ENCODE peak calls at places on chromosome 11, in six cellular contexts. P is NCI-H1436, W is KBM-7, C is T1000, X is NCI-H345, M is LoVo. J is an unnamed sample.
A peak's percentile ranks its signal among the peaks of the same experiment; 100 is the strongest.

GRCh38 chr11:26828291-26828690 is 106.4 kb upstream of the SLC5A12 start:
- DNase-seq in W (no peak), M (no peak), C (no peak), P (no peak), X (no peak), J (no peak)

GRCh38 chr11:35511666-35512065 is 13.8 kb downstream of the PAMR1 start:
- DNase-seq in P (no peak), W (no peak), X (no peak), M (no peak), C (peak; percentile 35), J (peak; percentile 57)

GRCh38 chr11:97574976-97575665 is 1185.3 kb downstream of the JRKL start:
- DNase-seq in M (peak; percentile 5), P (no peak), X (no peak), C (no peak), W (no peak), J (no peak)

GRCh38 chr11:92501346-92501745 is 276.7 kb downstream of the FAT3 start:
- DNase-seq in X (no peak), P (no peak), M (no peak), C (no peak), W (no peak), J (no peak)

GRCh38 chr11:65279713-65280459 is 18.1 kb downstream of the POLA2 start:
- DNase-seq in M (no peak), C (peak; percentile 71), X (no peak), W (no peak), P (no peak), J (peak; percentile 86)

GRCh38 chr11:132220464-132220863 is 850.0 kb downstream of the NTM start:
- DNase-seq in M (no peak), P (no peak), W (no peak), X (no peak), C (no peak), J (peak; percentile 89)

GRCh38 chr11:115745545-115746265 is 241.5 kb upstream of the CADM1 start:
- DNase-seq in X (no peak), P (peak; percentile 82), W (no peak), C (peak; percentile 6), M (no peak), J (no peak)

GRCh38 chr11:16356751-16357365 is 512 bp upstream of the SOX6 start:
- DNase-seq in X (no peak), W (no peak), C (no peak), M (no peak), P (no peak), J (no peak)

GRCh38 chr11:31366795-31367194 is 2.7 kb downstream of the DCDC1 start:
- DNase-seq in C (no peak), P (no peak), W (peak; percentile 69), X (no peak), M (no peak), J (no peak)

GRCh38 chr11:126102436-126102894 is 39.8 kb upstream of the CDON start:
- DNase-seq in M (no peak), C (no peak), P (no peak), W (no peak), X (no peak), J (no peak)

GRCh38 chr11:67349457-67349856 is 3.9 kb downstream of the POLD4 start:
- DNase-seq in W (no peak), C (no peak), P (no peak), M (no peak), X (no peak), J (no peak)

GRCh38 chr11:111976614-111977140 is 39.5 kb downstream of the DIXDC1 start:
- DNase-seq in W (no peak), X (no peak), M (no peak), C (no peak), P (no peak), J (no peak)

GRCh38 chr11:104028476-104028875 is 8.0 kb upstream of the DDI1 start:
- DNase-seq in W (no peak), X (no peak), C (no peak), M (no peak), P (no peak), J (no peak)

GRCh38 chr11:112785104-112785503 is 176.1 kb upstream of the NCAM1 start:
- DNase-seq in M (no peak), C (no peak), X (no peak), P (no peak), W (no peak), J (no peak)

GRCh38 chr11:111370902-111371578 is 8.0 kb downstream of the POU2AF1 start:
- DNase-seq in W (no peak), M (no peak), X (no peak), C (no peak), P (no peak), J (no peak)

J was measured in AG09309.